ENCODE peak calls at places on chromosomes 13 and 19, in seven cellular contexts. D is fibroblast of mammary gland; O is naive thymus-derived CD8-positive, alpha-beta T cell; Q is AG08396; P is GM23248; H is stimulated activated CD4-positive, alpha-beta T cell treated with anti-CD3 and anti-CD28 coated beads, Interleukin-1b, Interleukin-23, amount 100 ng/mL, for 24 hours; X is activated CD4-positive, alpha-beta T cell treated with anti-CD3 and anti-CD28 coated beads, Interleukin-2, amount 50 U/mL, for 48 hours. W is an unnamed sample.

GRCh38 chr19:1284979-1285736 is 515 bp upstream of the EFNA2 start:
- DNase-seq in O (no peak), H (no peak), Q (no peak), P (no peak), D (no peak), X (no peak), W (no peak)

GRCh38 chr13:76848596-76848995 is 37.6 kb downstream of the KCTD12 start:
- DNase-seq in X (no peak), D (peak; percentile 61), H (no peak), P (peak; percentile 54), O (no peak), Q (no peak), W (no peak)

GRCh38 chr19:8452446-8453123 is 7.8 kb downstream of the HNRNPM start:
- DNase-seq in O (no peak), Q (no peak), H (no peak), X (no peak), D (no peak), P (no peak), W (no peak)

GRCh38 chr19:32098953-32099352 is 246.5 kb upstream of the ZNF507 start:
- DNase-seq in H (no peak), D (no peak), Q (no peak), X (no peak), P (no peak), O (no peak), W (no peak)

GRCh38 chr13:107200491-107200890 is 632.6 kb upstream of the ARGLU1 start:
- DNase-seq in P (no peak), Q (no peak), O (no peak), H (no peak), X (no peak), D (no peak), W (no peak)

GRCh38 chr13:112072531-112073244 is 5.7 kb downstream of the SOX1 start:
- DNase-seq in Q (no peak), O (no peak), X (no peak), H (no peak), P (no peak), D (no peak), W (no peak)

GRCh38 chr19:28327905-28328304 is 885.0 kb downstream of the UQCRFS1 start:
- DNase-seq in Q (no peak), P (no peak), O (no peak), X (no peak), H (no peak), D (no peak), W (no peak)

GRCh38 chr19:18637644-18638630 is 1.1 kb downstream of the KLHL26 start:
- DNase-seq in X (no peak), O (peak; percentile 13), H (no peak), Q (no peak), D (no peak), P (no peak), W (peak; percentile 44)

GRCh38 chr13:24892844-24893243 is 128.9 kb downstream of the RNF17 start:
- DNase-seq in D (no peak), X (no peak), Q (no peak), P (no peak), O (no peak), H (no peak), W (no peak)

GRCh38 chr19:10113592-10113963 is 2.1 kb downstream of the P2RY11 start:
- DNase-seq in Q (no peak), X (no peak), H (no peak), O (peak; percentile 16), P (peak; percentile 26), D (no peak), W (peak; percentile 30)

W was measured in K562.